ENCODE peak calls at places on chromosomes 3 and 15, in nine cellular contexts. H, B, V, K, A, Y, P, M and O are unnamed samples.

GRCh38 chr3:62332771-62333381 is 40.5 kb downstream of the FEZF2 start:
- DNase-seq in A (peak), V (no peak), Y (no peak), P (no peak), K (no peak), H (no peak), M (no peak), B (no peak), O (no peak)

GRCh38 chr3:58188173-58188564 is 22.6 kb downstream of the DNASE1L3 start:
- DNase-seq in H (no peak), Y (no peak), M (no peak), B (no peak), K (no peak), A (peak), P (no peak), V (no peak), O (no peak)

GRCh38 chr15:71043373-71043772 is 71.9 kb upstream of the THSD4 start:
- DNase-seq in H (no peak), M (no peak), Y (no peak), B (no peak), P (peak), A (peak), V (no peak), K (no peak), O (no peak)

GRCh38 chr3:126389112-126389791 is 5.5 kb upstream of the CFAP100 start:
- DNase-seq in K (peak), Y (peak), A (peak), P (peak), V (peak), H (peak), M (peak), B (no peak), O (peak)

GRCh38 chr3:55476515-55476914 is 10.6 kb downstream of the WNT5A start:
- DNase-seq in K (no peak), Y (no peak), A (peak), P (no peak), V (no peak), H (no peak), M (no peak), B (no peak), O (no peak)

GRCh38 chr15:62087671-62088360 is 21.0 kb downstream of the C2CD4A start:
- DNase-seq in P (no peak), K (no peak), A (peak), V (no peak), Y (no peak), B (no peak), H (no peak), M (no peak), O (no peak)

GRCh38 chr3:133747907-133748639 is 1.9 kb downstream of the TF start:
- DNase-seq in A (no peak), M (no peak), H (no peak), V (no peak), Y (no peak), P (no peak), K (no peak), B (no peak), O (no peak)

GRCh38 chr3:25728101-25728500 is 55.1 kb downstream of the NGLY1 start:
- DNase-seq in H (no peak), A (no peak), V (no peak), M (no peak), Y (no peak), K (no peak), P (no peak), B (no peak), O (no peak)

GRCh38 chr3:149401215-149401925 is 23.9 kb upstream of the TM4SF1 start:
- DNase-seq in A (peak), P (no peak), H (no peak), B (no peak), K (no peak), Y (no peak), M (no peak), V (peak), O (peak)

GRCh38 chr3:49539659-49540560 is 14.4 kb upstream of the BSN start:
- DNase-seq in K (peak), Y (peak), P (peak), A (peak), H (peak), B (peak), M (peak), V (peak), O (peak)

GRCh38 chr3:159517105-159517504 is 471.5 kb upstream of the IL12A start:
- DNase-seq in B (no peak), M (no peak), K (no peak), V (no peak), P (no peak), H (no peak), A (no peak), Y (no peak), O (no peak)

GRCh38 chr3:124858275-124858674 is 28.9 kb downstream of the ITGB5 start:
- DNase-seq in B (no peak), P (no peak), V (no peak), M (no peak), K (no peak), Y (no peak), H (no peak), A (no peak), O (no peak)